ENCODE peak calls at places on chromosomes 6 and 20, in six cellular contexts. G, H, D, W, C and I are unnamed samples.

GRCh38 chr20:21106171-21106694 is at the start of gene LINC00237:
- DNase-seq in G (no peak), H (no peak), D (no peak), W (no peak), C (no peak), I (no peak)

GRCh38 chr20:38315290-38315966 is 11.5 kb downstream of the BPI start:
- DNase-seq in G (no peak), H (no peak), D (no peak), W (peak; percentile 9), C (no peak), I (no peak)

GRCh38 chr6:12203001-12203400 is 87.2 kb upstream of the EDN1 start:
- DNase-seq in G (no peak), H (no peak), D (no peak), W (no peak), C (peak; percentile 76), I (no peak)

GRCh38 chr6:114249522-114249921 is 93.3 kb downstream of the HS3ST5 start:
- DNase-seq in G (no peak), H (no peak), D (no peak), W (no peak), C (no peak), I (no peak)

GRCh38 chr20:62980380-62980960 is 26.3 kb downstream of the BHLHE23 start:
- DNase-seq in G (no peak), H (no peak), D (no peak), W (peak; percentile 59), C (no peak), I (no peak)

GRCh38 chr6:157550114-157550989 is 169.4 kb downstream of the ZDHHC14 start:
- DNase-seq in G (no peak), H (no peak), D (no peak), W (no peak), C (no peak), I (no peak)

GRCh38 chr6:30263734-30264133 is 50.5 kb upstream of the TRIM26 start:
- DNase-seq in G (no peak), H (peak; percentile 18), D (no peak), W (no peak), C (peak; percentile 56), I (peak; percentile 22)

GRCh38 chr20:61809006-61809770 is 256.5 kb downstream of the TAF4 start:
- DNase-seq in G (no peak), H (no peak), D (no peak), W (no peak), C (no peak), I (no peak)

GRCh38 chr6:10725046-10725445 is 2.2 kb downstream of the TMEM14C start:
- DNase-seq in G (no peak), H (no peak), D (peak; percentile 8), W (no peak), C (no peak), I (no peak)

GRCh38 chr6:92052513-92052912 is 1366.8 kb downstream of the EPHA7 start:
- DNase-seq in G (no peak), H (no peak), D (no peak), W (no peak), C (no peak), I (no peak)

GRCh38 chr20:31923388-31924271 is 28.2 kb downstream of the PDRG1 start:
- DNase-seq in G (no peak), H (no peak), D (peak; percentile 51), W (peak; percentile 35), C (no peak), I (no peak)

GRCh38 chr20:11389188-11389587 is 528.5 kb upstream of the BTBD3 start:
- DNase-seq in G (no peak), H (peak; percentile 77), D (no peak), W (no peak), C (peak; percentile 39), I (peak; percentile 60)

GRCh38 chr6:11729083-11729482 is 49.5 kb downstream of the ADTRP start:
- DNase-seq in G (no peak), H (no peak), D (no peak), W (no peak), C (no peak), I (no peak)

GRCh38 chr6:167661456-167662103 is 165.1 kb upstream of the AFDN start:
- DNase-seq in G (no peak), H (no peak), D (no peak), W (no peak), C (no peak), I (no peak)

GRCh38 chr6:35722121-35722761 is 14.6 kb upstream of the ARMC12 start:
- DNase-seq in G (peak; percentile 11), H (no peak), D (peak; percentile 88), W (no peak), C (no peak), I (no peak)

GRCh38 chr20:63124092-63124781 is 91.7 kb downstream of the YTHDF1 start:
- DNase-seq in G (no peak), H (peak; percentile 86), D (peak; percentile 53), W (no peak), C (peak; percentile 24), I (no peak)

GRCh38 chr6:76441850-76442249 is 369.4 kb upstream of the IMPG1 start:
- DNase-seq in G (no peak), H (no peak), D (no peak), W (no peak), C (no peak), I (no peak)

GRCh38 chr6:170136541-170137175 is 154.2 kb downstream of the DLL1 start:
- DNase-seq in G (no peak), H (no peak), D (peak; percentile 57), W (no peak), C (no peak), I (no peak)

GRCh38 chr20:48017504-48017903 is 232.2 kb upstream of the SULF2 start:
- DNase-seq in G (no peak), H (no peak), D (no peak), W (no peak), C (peak; percentile 60), I (no peak)

GRCh38 chr20:50298554-50299324 is 108.1 kb downstream of the CEBPB start:
- DNase-seq in G (no peak), H (no peak), D (no peak), W (no peak), C (no peak), I (no peak)

GRCh38 chr6:161226005-161226964 is 47.6 kb downstream of the AGPAT4 start:
- DNase-seq in G (no peak), H (no peak), D (no peak), W (no peak), C (no peak), I (no peak)

GRCh38 chr6:39309942-39310531 is 4.2 kb downstream of the KCNK17 start:
- DNase-seq in G (peak; percentile 53), H (peak; percentile 81), D (peak; percentile 77), W (peak; percentile 75), C (peak; percentile 18), I (no peak)

GRCh38 chr6:36949636-36950035 is 4.9 kb upstream of the PI16 start:
- DNase-seq in G (no peak), H (peak; percentile 35), D (no peak), W (no peak), C (peak; percentile 66), I (no peak)

GRCh38 chr6:24757610-24758009 is 17.1 kb upstream of the GMNN start:
- DNase-seq in G (no peak), H (no peak), D (no peak), W (no peak), C (no peak), I (no peak)

GRCh38 chr6:158270389-158271127 is 41.7 kb upstream of the TULP4 start:
- DNase-seq in G (peak; percentile 20), H (no peak), D (no peak), W (no peak), C (no peak), I (no peak)

GRCh38 chr6:144661101-144661806 is 376.1 kb downstream of the UTRN start:
- DNase-seq in G (no peak), H (no peak), D (no peak), W (peak; percentile 60), C (peak; percentile 49), I (no peak)

GRCh38 chr6:11969092-11969491 is 43.0 kb upstream of the HIVEP1 start:
- DNase-seq in G (peak; percentile 37), H (no peak), D (no peak), W (no peak), C (peak; percentile 87), I (no peak)

GRCh38 chr6:41689171-41690008 is 46.0 kb downstream of the TFEB start:
- DNase-seq in G (no peak), H (no peak), D (peak; percentile 41), W (peak; percentile 31), C (no peak), I (no peak)

GRCh38 chr6:132512342-132512637 is 626 bp downstream of the STX7 start:
- DNase-seq in G (no peak), H (no peak), D (no peak), W (no peak), C (no peak), I (no peak)
- H3K27ac ChIP-seq in G (peak overlapping the region; percentile 80), H (peak overlapping the region; percentile 72), D (peak overlapping the region; percentile 82), W (peak overlapping the region; percentile 35), C (peak overlapping the region; percentile 72), I (peak overlapping the region; percentile 78)

GRCh38 chr6:160070427-160070826 is 51.2 kb upstream of the SLC22A1 start:
- DNase-seq in G (no peak), H (no peak), D (no peak), W (no peak), C (no peak), I (no peak)
- H3K27ac ChIP-seq in G (no peak overlapping the region), H (no peak overlapping the region), D (no peak overlapping the region), W (no peak overlapping the region), C (no peak overlapping the region), I (no peak overlapping the region)

DNA sequence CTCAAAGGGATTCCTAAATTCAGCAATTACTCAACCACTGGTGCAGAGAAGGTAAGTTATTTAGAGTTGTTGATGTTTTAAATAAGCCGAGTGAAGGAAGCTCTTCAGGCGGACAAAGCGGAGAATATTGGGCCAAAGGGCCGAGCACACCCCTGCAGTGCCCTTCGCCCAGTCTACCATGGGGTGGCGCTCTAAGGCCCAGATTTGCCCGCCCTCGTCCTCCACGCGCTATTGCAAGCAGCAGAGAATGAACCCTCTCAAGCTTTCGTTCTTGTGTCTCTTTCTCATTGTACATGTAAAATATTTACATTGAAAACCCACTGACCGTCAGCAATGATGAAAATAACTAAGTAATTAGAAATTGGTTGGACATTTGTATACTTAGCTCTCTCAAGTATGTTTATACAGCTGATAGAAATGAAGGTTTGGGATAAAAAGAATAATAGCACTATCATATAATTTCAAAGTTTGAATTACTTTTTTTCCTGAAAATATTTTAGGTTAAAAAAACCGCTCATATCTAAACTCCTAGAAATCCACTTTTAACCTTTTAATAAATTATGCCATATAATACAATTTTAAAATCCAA is 195.0 kb upstream of the CEP162 start:
- DNase-seq in G (peak; percentile 15), H (peak; percentile 31), D (no peak), W (peak; percentile 63), C (peak; percentile 3), I (no peak)
- H3K27ac ChIP-seq in G (no peak overlapping the region), H (no peak overlapping the region), D (no peak overlapping the region), W (no peak overlapping the region), C (no peak overlapping the region), I (no peak overlapping the region)

GRCh38 chr6:151239603-151240035 is at the start of gene AKAP12:
- DNase-seq in G (peak; percentile 33), H (no peak), D (peak; percentile 89), W (no peak), C (peak; percentile 69), I (no peak)

GRCh38 chr6:151232899-151233298 is 6.9 kb upstream of the AKAP12 start:
- DNase-seq in G (no peak), H (no peak), D (no peak), W (no peak), C (no peak), I (no peak)

GRCh38 chr6:151233731-151234130 is 6.0 kb upstream of the AKAP12 start:
- DNase-seq in G (no peak), H (no peak), D (no peak), W (no peak), C (no peak), I (no peak)

GRCh38 chr6:151240036-151240685 is 394 bp downstream of the AKAP12 start:
- DNase-seq in G (peak; percentile 84), H (peak; percentile 44), D (peak; percentile 97), W (peak; percentile 88), C (peak; percentile 69), I (no peak)

GRCh38 chr6:151236668-151237401 is 2.9 kb upstream of the AKAP12 start:
- DNase-seq in G (no peak), H (no peak), D (no peak), W (no peak), C (no peak), I (no peak)
- H3K27ac ChIP-seq in G (no peak overlapping the region), H (no peak overlapping the region), D (no peak overlapping the region), W (no peak overlapping the region), C (no peak overlapping the region), I (no peak overlapping the region)